ENCODE peak calls at places on chromosomes 4 and X, in five cellular contexts. P is HepG2, Y is gastrocnemius medialis, T is GM12878, X is IMR-90. K is an unnamed sample. For H3K4me1, the result is how much of the 10 kb centered on the place peaks cover.

GRCh38 chrX:30935985-30936384 is 46.9 kb upstream of the TAB3 start:
- ATAC-seq in P (peak), Y (no peak), T (peak), X (peak), K (no peak)

GRCh38 chr4:114807357-114807756 is 208.8 kb downstream of the UGT8 start:
- ATAC-seq in P (peak), Y (no peak), T (peak), X (no peak), K (no peak)

GRCh38 chrX:68508799-68509198 is 9.9 kb downstream of the YIPF6 start:
- ATAC-seq in P (peak), Y (no peak), T (peak), X (no peak), K (no peak)

GRCh38 chr4:41696768-41697167 is 51.8 kb downstream of the PHOX2B start:
- ATAC-seq in P (no peak), Y (no peak), T (no peak), X (no peak), K (no peak)

GRCh38 chr4:14767142-14767541 is 235.1 kb upstream of the CPEB2 start:
- ATAC-seq in P (no peak), Y (no peak), T (peak), X (no peak), K (no peak)

GRCh38 chr4:112069110-112069509 is 76.1 kb upstream of the FAM241A start:
- ATAC-seq in P (no peak), Y (no peak), T (no peak), X (no peak), K (no peak)

GRCh38 chrX:139725720-139726119 is 17.8 kb upstream of the MCF2 start:
- ATAC-seq in P (no peak), Y (no peak), T (peak), X (no peak), K (no peak)

GRCh38 chrX:118727686-118728339 is 407 bp downstream of the IL13RA1 start:
- ATAC-seq in P (peak), Y (peak), T (peak), X (peak), K (peak)

GRCh38 chrX:139762400-139763183 is 54.6 kb upstream of the MCF2 start:
- ATAC-seq in P (no peak), Y (peak), T (peak), X (no peak), K (no peak)

GRCh38 chr4:114807759-114808404 is 209.3 kb downstream of the UGT8 start:
- ATAC-seq in P (peak), Y (no peak), T (peak), X (peak), K (peak)

GRCh38 chrX:15718283-15718970 is 19.6 kb upstream of the CA5B start:
- ATAC-seq in P (no peak), Y (no peak), T (no peak), X (no peak), K (no peak)

GRCh38 chr4:10061650-10062415 is 40.5 kb upstream of the SLC2A9 start:
- ATAC-seq in P (no peak), Y (no peak), T (no peak), X (no peak), K (no peak)

GRCh38 chr4:153532636-153533035 is 66.5 kb downstream of the TMEM131L start:
- ATAC-seq in P (no peak), Y (no peak), T (no peak), X (no peak), K (no peak)

GRCh38 chr4:100823993-100824323 is 306.1 kb upstream of the EMCN start:
- ATAC-seq in P (peak), Y (no peak), T (peak), X (no peak), K (no peak)

GRCh38 chrX:118174516-118174915 is 57.9 kb upstream of the KLHL13 start:
- ATAC-seq in P (no peak), Y (no peak), T (no peak), X (no peak), K (peak)

GRCh38 chrX:16039363-16039762 is 84.0 kb upstream of the GRPR start:
- ATAC-seq in P (no peak), Y (no peak), T (peak), X (no peak), K (no peak)

GRCh38 chr4:69360271-69360670 is 80.0 kb downstream of the UGT2B28 start:
- ATAC-seq in P (no peak), Y (no peak), T (no peak), X (no peak), K (no peak)

GRCh38 chr4:184215709-184216328 is 1.9 kb downstream of the ENPP6 start:
- ATAC-seq in P (no peak), Y (no peak), T (no peak), X (no peak), K (no peak)

GRCh38 chrX:125492439-125492838 is 172.8 kb downstream of the TEX13C start:
- ATAC-seq in P (no peak), Y (no peak), T (no peak), X (no peak), K (no peak)

GRCh38 chr4:47736555-47736954 is 101.3 kb downstream of the CORIN start:
- ATAC-seq in P (no peak), Y (no peak), T (no peak), X (no peak), K (no peak)

GRCh38 chr4:155954118-155954503 is 445 bp upstream of the CTSO start:
- ATAC-seq in P (no peak), Y (no peak), T (no peak), X (no peak), K (no peak)

GRCh38 chr4:14920759-14921313 is 81.4 kb upstream of the CPEB2 start:
- ATAC-seq in P (peak), Y (no peak), T (no peak), X (no peak), K (peak)

GRCh38 chr4:76850010-76850441 is 47.9 kb downstream of the SOWAHB start:
- ATAC-seq in P (no peak), Y (no peak), T (no peak), X (peak), K (no peak)

GRCh38 chr4:168930413-168931196 is 79.5 kb downstream of the CBR4 start:
- ATAC-seq in P (peak), Y (no peak), T (no peak), X (peak), K (peak)

GRCh38 chr4:70359115-70359661 is 1.4 kb upstream of the SMR3A start:
- ATAC-seq in P (no peak), Y (no peak), T (peak), X (no peak), K (no peak)

GRCh38 chr4:154491341-154491679 is 289 bp downstream of the DCHS2 start:
- ATAC-seq in P (peak), Y (no peak), T (peak), X (peak), K (no peak)

GRCh38 chr4:178453057-178453456 is 1010.8 kb upstream of the AGA start:
- ATAC-seq in P (no peak), Y (no peak), T (no peak), X (no peak), K (no peak)

GRCh38 chrX:47177079-47177478 is 16.6 kb upstream of the UBA1 start:
- ATAC-seq in P (no peak), Y (no peak), T (peak), X (no peak), K (no peak)

GRCh38 chrX:100731441-100732281 is at the start of gene SYTL4:
- ATAC-seq in P (peak), Y (no peak), T (no peak), X (peak), K (peak)

GRCh38 chr4:38034986-38035882 is 75.0 kb downstream of the PTTG2 start:
- ATAC-seq in P (no peak), Y (peak), T (peak), X (peak), K (peak)

GRCh38 chrX:79133897-79134296 is 10.6 kb upstream of the GPR174 start:
- ATAC-seq in P (no peak), Y (no peak), T (no peak), X (no peak), K (no peak)

GRCh38 chr4:140137654-140138053 is 16.3 kb downstream of the MAML3 start:
- ATAC-seq in P (no peak), Y (no peak), T (no peak), X (peak), K (no peak)

GRCh38 chrX:20046864-20047263 is 56.0 kb upstream of the BCLAF3 start:
- ATAC-seq in P (no peak), Y (peak), T (no peak), X (no peak), K (no peak)

GRCh38 chr4:81039351-81040174 is 9.1 kb downstream of the BMP3 start:
- ATAC-seq in P (no peak), Y (no peak), T (peak), X (peak), K (no peak)

DNA sequence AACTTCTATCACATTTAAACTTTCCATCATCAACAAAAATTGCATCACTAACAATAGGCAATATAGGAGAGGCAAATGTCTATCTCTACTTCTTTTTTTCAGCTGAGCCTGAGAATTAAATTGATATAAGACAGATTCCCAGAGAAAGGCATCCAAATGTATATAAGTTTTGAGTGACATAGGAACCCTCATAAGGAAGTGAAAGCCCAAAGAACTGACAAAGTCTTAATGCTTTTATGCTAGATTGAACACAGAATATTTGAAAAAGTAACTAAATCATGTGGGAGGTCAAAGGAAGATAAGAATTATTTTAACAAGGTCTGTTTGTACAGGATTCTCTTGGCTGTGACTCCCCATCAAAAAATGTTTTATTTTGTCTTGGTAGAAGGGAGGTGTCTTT is 714.9 kb downstream of the GRXCR1 start:
- ATAC-seq in P (no peak), Y (no peak), T (no peak), X (no peak), K (no peak)
- TF ChIP-seq POLR2A in P (no peak), Y (no peak), T (no peak), X (no peak), K (no peak)

GRCh38 chr4:54571293-54571723 is 86.4 kb upstream of the KIT start:
- ATAC-seq in P (no peak), Y (no peak), T (no peak), X (no peak), K (no peak)
- H3K4me3 ChIP-seq in P (no peak), Y (no peak), T (no peak), X (no peak), K (no peak)

GRCh38 chr4:82889287-82889686 is 1.7 kb downstream of the SEC31A start:
- ATAC-seq in P (no peak), Y (no peak), T (no peak), X (no peak), K (no peak)

GRCh38 chr4:82890602-82890912 is 396 bp downstream of the SEC31A start:
- ATAC-seq in P (no peak), Y (peak), T (no peak), X (no peak), K (peak)

GRCh38 chr4:82886145-82886942 is 4.6 kb downstream of the SEC31A start:
- ATAC-seq in P (peak), Y (no peak), T (no peak), X (no peak), K (no peak)

GRCh38 chr4:82890913-82891727 is at the start of gene SEC31A:
- ATAC-seq in P (peak), Y (peak), T (peak), X (peak), K (peak)

GRCh38 chr4:82885410-82885809 is 5.5 kb downstream of the SEC31A start:
- ATAC-seq in P (peak), Y (no peak), T (no peak), X (no peak), K (no peak)
- H3K4me1 ChIP-seq in P (half or more), Y (under half), T (under half), X (under half), K (under half)

DNA sequence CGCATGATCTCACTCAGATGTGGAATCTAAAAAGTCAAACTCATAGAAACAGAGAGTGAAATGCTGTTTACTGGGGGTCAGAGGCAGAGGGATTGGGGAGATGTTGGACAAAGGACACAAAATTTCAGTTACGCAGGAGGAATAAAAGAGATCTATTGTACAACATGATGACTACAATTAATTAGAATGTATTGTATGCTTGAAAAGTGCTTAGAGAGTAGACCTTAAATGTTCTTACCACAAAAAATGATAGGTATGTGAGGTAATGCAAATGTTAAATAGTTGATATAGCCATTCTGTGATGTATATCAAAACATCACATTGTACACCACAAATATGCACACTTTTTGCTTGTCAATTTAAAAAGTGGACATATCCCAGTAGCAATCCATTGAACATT is 36.1 kb upstream of the PHKA2 start:
- ATAC-seq in P (no peak), Y (no peak), T (no peak), X (no peak), K (no peak)
- TF ChIP-seq POLR2A in P (no peak), Y (no peak), T (no peak), X (no peak), K (no peak)

GRCh38 chr4:20254517-20255250 is 3.0 kb downstream of the SLIT2 start:
- ATAC-seq in P (no peak), Y (no peak), T (no peak), X (peak), K (peak)

GRCh38 chr4:20255823-20256222 is 4.1 kb downstream of the SLIT2 start:
- ATAC-seq in P (no peak), Y (no peak), T (no peak), X (no peak), K (no peak)

GRCh38 chr4:20253799-20254409 is 2.2 kb downstream of the SLIT2 start:
- ATAC-seq in P (no peak), Y (no peak), T (no peak), X (peak), K (peak)

GRCh38 chr4:20256381-20256881 is 4.7 kb downstream of the SLIT2 start:
- ATAC-seq in P (no peak), Y (no peak), T (no peak), X (no peak), K (no peak)

DNA sequence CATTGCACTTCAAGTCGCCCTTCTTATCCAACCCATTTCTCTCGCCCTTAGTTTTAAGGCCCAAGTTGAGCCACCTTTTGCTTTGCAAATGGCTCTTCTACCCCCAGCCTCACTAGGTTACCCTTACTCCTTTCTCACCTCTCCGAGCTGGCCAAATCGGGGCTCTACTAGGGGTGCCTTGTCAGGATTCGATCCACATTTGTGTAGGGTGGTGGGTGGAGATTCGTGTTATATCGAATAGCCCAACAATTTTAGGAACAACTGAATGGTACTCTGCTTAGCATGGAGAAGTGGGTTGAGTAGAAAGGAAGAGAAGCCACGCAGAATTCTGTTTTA is 3.5 kb downstream of the SLIT2 start:
- ATAC-seq in P (no peak), Y (no peak), T (no peak), X (no peak), K (no peak)
- H3K4me3 ChIP-seq in P (no peak), Y (peak), T (no peak), X (peak), K (peak)

GRCh38 chr4:174438711-174439110 is 83.6 kb downstream of the HPGD start:
- ATAC-seq in P (no peak), Y (no peak), T (no peak), X (no peak), K (no peak)

GRCh38 chr4:174437756-174438155 is 84.5 kb downstream of the HPGD start:
- ATAC-seq in P (no peak), Y (no peak), T (no peak), X (no peak), K (no peak)

GRCh38 chr4:174435981-174436776 is 86.1 kb downstream of the HPGD start:
- ATAC-seq in P (no peak), Y (no peak), T (no peak), X (no peak), K (no peak)

GRCh38 chr4:174434455-174434854 is 87.8 kb downstream of the HPGD start:
- ATAC-seq in P (no peak), Y (no peak), T (no peak), X (no peak), K (no peak)

DNA sequence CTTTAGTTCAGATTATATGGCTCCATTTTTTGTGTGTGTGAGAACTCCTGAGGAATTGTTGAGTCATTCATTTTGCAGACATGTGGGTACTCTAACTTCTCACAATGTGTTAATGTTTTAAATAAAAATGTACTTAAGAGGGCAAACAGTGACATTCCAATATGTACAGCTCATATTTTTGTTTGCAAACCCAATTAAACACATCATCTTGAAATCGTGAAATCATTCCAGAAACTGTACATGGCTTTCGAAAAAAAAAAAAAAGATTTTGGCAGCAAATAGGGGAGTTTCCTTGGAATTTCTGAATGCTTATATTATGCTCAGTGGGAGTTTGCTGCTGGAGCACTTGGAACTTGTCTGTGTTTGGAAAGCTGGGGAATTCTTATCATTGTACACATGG is 85.0 kb downstream of the HPGD start:
- ATAC-seq in P (no peak), Y (no peak), T (no peak), X (no peak), K (no peak)
- H3K4me1 ChIP-seq in P (under half), Y (under half), T (under half), X (under half), K (under half)